ENCODE peak calls at places on chromosomes 7 and 10, in seven cellular contexts. Y is A549, D is lung, K is fibroblast of mammary gland, S is spleen, G is endothelial cell, X is HepG2. B is an unnamed sample.

GRCh38 chr7:90119178-90119971 is 34.9 kb upstream of the STEAP1 start:
- DNase-seq in Y (no peak), D (no peak), K (peak), S (peak), G (peak), X (no peak), B (no peak)

GRCh38 chr10:97123713-97124112 is 62.0 kb downstream of the SLIT1 start:
- DNase-seq in Y (no peak), D (no peak), K (no peak), S (peak), G (no peak), X (no peak), B (no peak)

GRCh38 chr10:36676321-36677169 is 448.9 kb upstream of the ANKRD30A start:
- DNase-seq in Y (no peak), D (no peak), K (peak), S (no peak), G (no peak), X (no peak), B (no peak)

GRCh38 chr7:149237502-149237901 is 1.9 kb upstream of the ZNF212 start:
- DNase-seq in Y (no peak), D (no peak), K (no peak), S (no peak), G (no peak), X (no peak), B (no peak)

GRCh38 chr7:75971961-75972763 is 22.2 kb downstream of the TMEM120A start:
- DNase-seq in Y (peak), D (no peak), K (peak), S (peak), G (peak), X (no peak), B (no peak)

GRCh38 chr7:41984888-41985287 is 252.1 kb downstream of the GLI3 start:
- DNase-seq in Y (no peak), D (no peak), K (peak), S (no peak), G (no peak), X (no peak), B (no peak)

GRCh38 chr7:2004841-2005351 is 227.8 kb downstream of the MAD1L1 start:
- DNase-seq in Y (no peak), D (no peak), K (no peak), S (peak), G (no peak), X (no peak), B (no peak)

GRCh38 chr7:15131661-15132060 is 229.1 kb upstream of the DGKB start:
- DNase-seq in Y (no peak), D (no peak), K (no peak), S (no peak), G (no peak), X (no peak), B (no peak)

GRCh38 chr7:19369182-19369581 is 224.0 kb upstream of the FERD3L start:
- DNase-seq in Y (no peak), D (no peak), K (no peak), S (no peak), G (no peak), X (no peak), B (no peak)

GRCh38 chr10:74292871-74293427 is 141.9 kb downstream of the ADK start:
- DNase-seq in Y (no peak), D (no peak), K (peak), S (no peak), G (no peak), X (no peak), B (no peak)

GRCh38 chr7:7773334-7774308 is 55.2 kb upstream of the RPA3 start:
- DNase-seq in Y (no peak), D (no peak), K (no peak), S (no peak), G (no peak), X (no peak), B (no peak)

GRCh38 chr10:33860994-33861393 is 526.5 kb upstream of the NRP1 start:
- DNase-seq in Y (no peak), D (no peak), K (no peak), S (no peak), G (no peak), X (no peak), B (no peak)

GRCh38 chr7:122438492-122438891 is 133.9 kb upstream of the FEZF1 start:
- DNase-seq in Y (no peak), D (no peak), K (no peak), S (no peak), G (no peak), X (no peak), B (no peak)

GRCh38 chr7:108455833-108456677 is at the start of gene NRCAM:
- DNase-seq in Y (peak), D (no peak), K (peak), S (peak), G (peak), X (no peak), B (peak)

GRCh38 chr10:110844617-110844881 is 27.2 kb upstream of the PDCD4 start:
- DNase-seq in Y (no peak), D (no peak), K (no peak), S (no peak), G (no peak), X (no peak), B (no peak)

DNA sequence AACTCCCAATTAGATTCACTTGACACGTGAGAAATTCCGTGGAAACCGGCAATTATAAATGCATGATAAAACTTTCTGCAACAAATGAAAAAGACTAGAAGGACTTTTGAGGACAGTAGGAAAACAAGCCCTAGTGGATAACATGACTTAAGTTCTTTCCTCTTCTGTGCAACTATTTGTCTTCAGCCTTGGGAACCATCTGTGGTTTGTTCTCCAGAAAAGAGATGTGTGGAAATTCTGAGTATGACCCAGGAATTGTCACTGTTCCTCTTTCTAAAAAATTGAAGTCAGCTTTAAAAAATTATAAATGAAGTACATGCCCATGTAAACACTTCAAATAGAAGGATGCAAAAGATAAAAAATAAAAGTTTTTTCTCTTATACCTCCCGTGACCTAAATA is 128.6 kb upstream of the SVIL start:
- DNase-seq in Y (no peak), D (no peak), K (no peak), S (no peak), G (no peak), X (no peak), B (no peak)
- TF ChIP-seq CTCF in Y (no peak), D (no peak), K (no peak), S (no peak), G (no peak), X (no peak), B (no peak)

DNA sequence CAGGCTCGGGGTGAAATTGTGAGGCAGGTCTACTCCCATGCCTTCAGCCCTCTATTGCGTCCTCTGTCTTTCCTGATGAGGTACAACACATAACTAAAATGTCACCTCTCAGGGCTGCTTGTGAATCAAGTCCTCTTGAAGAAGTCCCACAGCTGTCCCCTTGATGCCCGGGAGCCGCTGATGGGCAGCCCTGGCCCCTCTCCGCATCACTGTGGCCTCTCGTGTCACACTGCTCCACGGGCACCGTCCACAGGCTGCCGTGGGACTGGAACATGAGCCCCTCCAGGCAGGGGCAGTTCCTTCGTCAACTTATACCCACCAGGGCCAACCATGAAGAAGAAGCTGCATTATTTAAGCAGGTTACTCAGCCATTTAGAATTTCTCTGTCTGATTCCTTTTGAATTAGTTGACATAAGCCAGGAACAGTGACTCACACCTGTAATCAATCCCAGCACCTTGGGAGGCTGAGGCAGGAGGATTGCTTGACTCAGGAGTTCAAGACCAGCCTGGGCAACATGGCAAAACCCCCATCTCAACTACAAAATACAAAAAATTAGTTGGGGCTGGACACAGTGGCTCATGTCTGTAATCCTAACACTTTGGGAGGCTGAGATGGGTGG is 58.5 kb upstream of the UBE3C start:
- DNase-seq in Y (no peak), D (no peak), K (peak), S (peak), G (no peak), X (no peak), B (no peak)
- TF ChIP-seq CTCF in Y (no peak), D (no peak), K (no peak), S (no peak), G (no peak), X (no peak), B (no peak)

GRCh38 chr7:5422324-5423271 is 1.0 kb downstream of the TNRC18 start:
- DNase-seq in Y (peak), D (no peak), K (peak), S (peak), G (peak), X (peak), B (no peak)
- TF ChIP-seq CTCF in Y (no peak), D (no peak), K (no peak), S (peak), G (no peak), X (no peak), B (peak)

DNA sequence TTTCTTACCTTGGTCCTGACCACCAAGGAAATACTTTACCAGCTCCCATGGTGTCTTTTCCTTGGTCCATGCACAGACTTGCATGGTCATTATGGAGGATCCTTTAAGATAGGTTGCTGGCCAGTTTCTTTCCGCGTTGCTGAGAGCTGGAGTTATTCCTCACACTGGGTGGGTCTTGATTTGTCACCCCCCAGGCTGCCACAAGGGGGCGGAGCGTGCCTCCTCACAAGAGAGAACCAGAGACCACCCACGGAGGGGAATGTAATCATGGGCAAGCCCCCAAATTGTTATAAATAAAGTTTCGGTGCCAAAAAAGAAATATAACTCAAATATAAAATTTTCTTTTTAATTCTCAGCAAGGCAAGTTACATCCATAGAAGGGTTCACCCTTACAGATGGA is 10.5 kb upstream of the TRIM24 start:
- DNase-seq in Y (no peak), D (no peak), K (no peak), S (no peak), G (no peak), X (no peak), B (no peak)
- TF ChIP-seq CTCF in Y (peak), D (no peak), K (peak), S (peak), G (peak), X (peak), B (no peak)

GRCh38 chr10:112390125-112390703 is 16.3 kb downstream of the ACSL5 start:
- DNase-seq in Y (no peak), D (no peak), K (no peak), S (no peak), G (no peak), X (no peak), B (no peak)

GRCh38 chr10:112385143-112385695 is 11.3 kb downstream of the ACSL5 start:
- DNase-seq in Y (no peak), D (no peak), K (no peak), S (no peak), G (no peak), X (no peak), B (no peak)

GRCh38 chr10:112389147-112389822 is 15.4 kb downstream of the ACSL5 start:
- DNase-seq in Y (peak), D (peak), K (peak), S (no peak), G (peak), X (peak), B (no peak)

GRCh38 chr10:112393341-112393740 is 19.4 kb downstream of the ACSL5 start:
- DNase-seq in Y (no peak), D (no peak), K (no peak), S (no peak), G (no peak), X (no peak), B (no peak)

GRCh38 chr10:112388548-112388947 is 14.6 kb downstream of the ACSL5 start:
- DNase-seq in Y (no peak), D (no peak), K (no peak), S (no peak), G (no peak), X (no peak), B (no peak)
- TF ChIP-seq CTCF in Y (no peak), D (no peak), K (no peak), S (no peak), G (no peak), X (no peak), B (no peak)

GRCh38 chr7:88402529-88402928 is 95.8 kb upstream of the STEAP4 start:
- DNase-seq in Y (no peak), D (no peak), K (no peak), S (no peak), G (no peak), X (no peak), B (no peak)

GRCh38 chr7:88396948-88397322 is 90.2 kb upstream of the STEAP4 start:
- DNase-seq in Y (no peak), D (no peak), K (no peak), S (no peak), G (no peak), X (no peak), B (no peak)

GRCh38 chr7:88396295-88396947 is 89.7 kb upstream of the STEAP4 start:
- DNase-seq in Y (no peak), D (no peak), K (no peak), S (no peak), G (no peak), X (no peak), B (no peak)

GRCh38 chr7:88399036-88399435 is 92.3 kb upstream of the STEAP4 start:
- DNase-seq in Y (no peak), D (no peak), K (no peak), S (no peak), G (no peak), X (no peak), B (no peak)

GRCh38 chr7:88401009-88401623 is 94.4 kb upstream of the STEAP4 start:
- DNase-seq in Y (peak), D (no peak), K (peak), S (no peak), G (no peak), X (peak), B (no peak)
- TF ChIP-seq CTCF in Y (peak), D (no peak), K (peak), S (peak), G (peak), X (peak), B (peak)

GRCh38 chr10:76396126-76396525 is 964.7 kb downstream of the LRMDA start:
- DNase-seq in Y (no peak), D (no peak), K (no peak), S (no peak), G (no peak), X (no peak), B (no peak)

GRCh38 chr10:76399216-76399615 is 967.8 kb downstream of the LRMDA start:
- DNase-seq in Y (no peak), D (no peak), K (no peak), S (no peak), G (no peak), X (no peak), B (no peak)

GRCh38 chr10:76397210-76397881 is 965.9 kb downstream of the LRMDA start:
- DNase-seq in Y (no peak), D (no peak), K (peak), S (no peak), G (no peak), X (no peak), B (no peak)

GRCh38 chr10:76401006-76401405 is 969.6 kb downstream of the LRMDA start:
- DNase-seq in Y (no peak), D (no peak), K (peak), S (no peak), G (no peak), X (no peak), B (no peak)

DNA sequence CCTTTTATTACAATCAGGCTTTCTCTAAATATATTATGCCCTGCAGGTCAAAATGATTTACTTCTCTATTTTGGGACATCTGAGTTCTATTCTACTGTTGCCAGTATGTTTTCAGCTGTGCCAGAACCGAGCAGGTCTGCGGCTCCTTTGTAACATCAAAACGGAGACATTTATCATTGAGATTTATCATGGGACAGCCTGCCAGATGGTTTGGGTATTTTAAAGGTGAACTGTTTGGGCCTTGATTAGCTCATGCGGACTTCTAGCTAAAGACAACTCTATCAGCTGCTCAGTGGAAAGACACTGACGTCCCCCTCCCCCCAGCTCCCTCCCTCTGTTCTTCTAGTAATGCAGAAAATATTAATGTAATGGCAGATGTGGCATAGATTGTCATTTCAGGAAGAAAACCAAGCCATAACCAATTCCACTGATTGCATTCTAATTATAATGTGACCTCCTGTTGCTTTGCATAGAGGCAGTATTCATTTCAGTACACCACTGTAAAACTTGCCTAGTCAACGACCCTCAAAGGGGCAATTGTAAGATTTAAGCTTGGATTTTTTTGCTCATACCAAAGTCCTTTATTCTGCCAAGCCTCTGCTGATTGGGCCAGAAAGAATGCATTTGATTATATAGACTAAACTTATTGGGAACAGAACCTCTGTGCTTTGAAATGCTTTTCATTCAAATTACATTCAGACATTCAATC is 966.7 kb downstream of the LRMDA start:
- DNase-seq in Y (no peak), D (no peak), K (peak), S (no peak), G (no peak), X (no peak), B (no peak)
- TF ChIP-seq CTCF in Y (no peak), D (no peak), K (no peak), S (no peak), G (no peak), X (no peak), B (no peak)

DNA sequence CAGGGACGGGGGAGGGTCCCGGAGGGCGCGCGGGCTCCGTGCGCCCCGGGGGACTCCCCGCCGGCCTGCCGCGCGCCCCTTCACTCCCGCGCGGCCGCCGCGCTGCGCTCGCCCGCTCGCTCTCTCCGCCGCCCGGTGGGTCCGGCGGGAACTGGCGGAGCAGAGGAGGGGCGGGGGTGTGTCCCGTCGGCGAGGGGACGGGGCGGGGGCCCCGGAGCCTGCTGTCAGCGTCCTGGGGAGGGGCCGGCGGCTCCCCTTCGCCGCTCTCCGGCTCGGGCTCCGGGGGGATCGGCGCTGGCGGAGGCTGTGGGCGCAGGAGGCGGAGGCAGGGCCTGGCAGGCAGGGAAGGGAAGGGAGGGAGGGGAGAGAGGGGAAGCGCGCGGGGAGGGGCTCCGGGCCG is at the start of gene SH3PXD2A:
- DNase-seq in Y (peak), D (no peak), K (no peak), S (peak), G (peak), X (peak), B (peak)
- TF ChIP-seq CTCF in Y (no peak), D (no peak), K (no peak), S (no peak), G (no peak), X (no peak), B (no peak)

B was measured in progenitor cell of endocrine pancreas.